ENCODE peak calls at places on chromosomes 11 and 22, in eight cellular contexts. One of them, this sample, is unnamed.

GRCh38 chr22:20111045-20111688 is 4.7 kb upstream of the RANBP1 start:
- DNase-seq in transverse colon: no peak
- DNase-seq in K562: peak
- DNase-seq in sigmoid colon: no peak
- DNase-seq in stomach: no peak
- DNase-seq in esophagus muscularis mucosa: no peak
- DNase-seq in suprapubic skin: no peak
- DNase-seq in A549: peak
- DNase-seq in this sample: no peak

GRCh38 chr11:3807856-3808845 is at the start of gene PGAP2:
- DNase-seq in transverse colon: peak
- DNase-seq in A549: peak
- DNase-seq in sigmoid colon: peak
- DNase-seq in K562: peak
- DNase-seq in stomach: peak
- DNase-seq in esophagus muscularis mucosa: no peak
- DNase-seq in suprapubic skin: peak
- DNase-seq in this sample: peak

GRCh38 chr11:115422013-115422697 is 82.1 kb downstream of the CADM1 start:
- DNase-seq in suprapubic skin: no peak
- DNase-seq in esophagus muscularis mucosa: no peak
- DNase-seq in A549: no peak
- DNase-seq in transverse colon: no peak
- DNase-seq in K562: no peak
- DNase-seq in sigmoid colon: no peak
- DNase-seq in stomach: no peak
- DNase-seq in this sample: no peak

GRCh38 chr11:66119348-66120133 is 49.5 kb downstream of the PACS1 start:
- DNase-seq in K562: no peak
- DNase-seq in suprapubic skin: no peak
- DNase-seq in stomach: no peak
- DNase-seq in A549: peak
- DNase-seq in sigmoid colon: no peak
- DNase-seq in transverse colon: no peak
- DNase-seq in esophagus muscularis mucosa: no peak
- DNase-seq in this sample: peak

GRCh38 chr11:36358436-36358835 is 62.3 kb downstream of the PRR5L start:
- DNase-seq in suprapubic skin: no peak
- DNase-seq in A549: no peak
- DNase-seq in stomach: no peak
- DNase-seq in K562: no peak
- DNase-seq in esophagus muscularis mucosa: no peak
- DNase-seq in sigmoid colon: no peak
- DNase-seq in transverse colon: no peak
- DNase-seq in this sample: no peak

GRCh38 chr11:45162064-45162375 is 15.6 kb downstream of the PRDM11 start:
- DNase-seq in sigmoid colon: no peak
- DNase-seq in suprapubic skin: no peak
- DNase-seq in stomach: no peak
- DNase-seq in A549: no peak
- DNase-seq in transverse colon: no peak
- DNase-seq in esophagus muscularis mucosa: no peak
- DNase-seq in K562: no peak
- DNase-seq in this sample: no peak

GRCh38 chr22:27032121-27032761 is 374.9 kb downstream of the MIAT start:
- DNase-seq in K562: no peak
- DNase-seq in transverse colon: no peak
- DNase-seq in A549: no peak
- DNase-seq in suprapubic skin: no peak
- DNase-seq in stomach: no peak
- DNase-seq in esophagus muscularis mucosa: no peak
- DNase-seq in sigmoid colon: peak
- DNase-seq in this sample: peak

GRCh38 chr11:19871531-19871930 is 158.9 kb downstream of the NAV2 start:
- DNase-seq in sigmoid colon: no peak
- DNase-seq in transverse colon: no peak
- DNase-seq in A549: no peak
- DNase-seq in K562: no peak
- DNase-seq in esophagus muscularis mucosa: no peak
- DNase-seq in suprapubic skin: no peak
- DNase-seq in stomach: no peak
- DNase-seq in this sample: no peak

GRCh38 chr22:23357028-23357427 is 176.7 kb downstream of the BCR start:
- DNase-seq in sigmoid colon: no peak
- DNase-seq in stomach: no peak
- DNase-seq in suprapubic skin: no peak
- DNase-seq in A549: no peak
- DNase-seq in K562: no peak
- DNase-seq in transverse colon: no peak
- DNase-seq in esophagus muscularis mucosa: peak
- DNase-seq in this sample: no peak

GRCh38 chr11:44564653-44565007 is 833 bp upstream of the CD82 start:
- DNase-seq in stomach: peak
- DNase-seq in A549: no peak
- DNase-seq in suprapubic skin: peak
- DNase-seq in K562: peak
- DNase-seq in transverse colon: peak
- DNase-seq in esophagus muscularis mucosa: peak
- DNase-seq in sigmoid colon: peak
- DNase-seq in this sample: no peak

GRCh38 chr22:36012332-36012731 is 16.3 kb downstream of the RBFOX2 start:
- DNase-seq in stomach: no peak
- DNase-seq in A549: no peak
- DNase-seq in esophagus muscularis mucosa: no peak
- DNase-seq in sigmoid colon: no peak
- DNase-seq in K562: no peak
- DNase-seq in suprapubic skin: no peak
- DNase-seq in transverse colon: no peak
- DNase-seq in this sample: peak

GRCh38 chr22:38973289-38974169 is 8.6 kb upstream of the APOBEC3B start:
- DNase-seq in K562: peak
- DNase-seq in A549: peak
- DNase-seq in esophagus muscularis mucosa: peak
- DNase-seq in suprapubic skin: no peak
- DNase-seq in transverse colon: peak
- DNase-seq in stomach: peak
- DNase-seq in sigmoid colon: no peak
- DNase-seq in this sample: no peak

GRCh38 chr22:48145738-48146137 is 1383.3 kb downstream of the TBC1D22A start:
- DNase-seq in esophagus muscularis mucosa: no peak
- DNase-seq in sigmoid colon: no peak
- DNase-seq in suprapubic skin: no peak
- DNase-seq in transverse colon: no peak
- DNase-seq in A549: no peak
- DNase-seq in stomach: no peak
- DNase-seq in K562: no peak
- DNase-seq in this sample: no peak

GRCh38 chr11:119460130-119460529 is 37.2 kb upstream of the THY1 start:
- DNase-seq in transverse colon: no peak
- DNase-seq in A549: no peak
- DNase-seq in stomach: no peak
- DNase-seq in esophagus muscularis mucosa: no peak
- DNase-seq in suprapubic skin: no peak
- DNase-seq in K562: no peak
- DNase-seq in sigmoid colon: no peak
- DNase-seq in this sample: no peak

GRCh38 chr11:2096919-2097301 is 42.3 kb downstream of the IGF2 start:
- DNase-seq in esophagus muscularis mucosa: no peak
- DNase-seq in sigmoid colon: peak
- DNase-seq in transverse colon: no peak
- DNase-seq in suprapubic skin: peak
- DNase-seq in stomach: no peak
- DNase-seq in K562: no peak
- DNase-seq in A549: no peak
- DNase-seq in this sample: no peak

GRCh38 chr11:8934735-8935478 is 2.2 kb upstream of the C11orf16 start:
- DNase-seq in esophagus muscularis mucosa: no peak
- DNase-seq in suprapubic skin: no peak
- DNase-seq in stomach: no peak
- DNase-seq in A549: peak
- DNase-seq in sigmoid colon: no peak
- DNase-seq in K562: no peak
- DNase-seq in transverse colon: no peak
- DNase-seq in this sample: no peak

GRCh38 chr11:100550910-100551309 is 136.2 kb upstream of the ARHGAP42 start:
- DNase-seq in K562: no peak
- DNase-seq in suprapubic skin: no peak
- DNase-seq in sigmoid colon: no peak
- DNase-seq in A549: no peak
- DNase-seq in stomach: no peak
- DNase-seq in transverse colon: no peak
- DNase-seq in esophagus muscularis mucosa: no peak
- DNase-seq in this sample: no peak

GRCh38 chr11:68998390-68998911 is 14.6 kb downstream of the MRGPRF start:
- DNase-seq in transverse colon: peak
- DNase-seq in stomach: no peak
- DNase-seq in A549: no peak
- DNase-seq in K562: no peak
- DNase-seq in sigmoid colon: peak
- DNase-seq in esophagus muscularis mucosa: no peak
- DNase-seq in suprapubic skin: peak
- DNase-seq in this sample: peak

GRCh38 chr11:71075116-71075720 is 177.2 kb downstream of the SHANK2 start:
- DNase-seq in suprapubic skin: no peak
- DNase-seq in transverse colon: no peak
- DNase-seq in A549: no peak
- DNase-seq in stomach: no peak
- DNase-seq in sigmoid colon: no peak
- DNase-seq in K562: no peak
- DNase-seq in esophagus muscularis mucosa: no peak
- DNase-seq in this sample: no peak

GRCh38 chr11:44607324-44607962 is 42.0 kb downstream of the CD82 start:
- DNase-seq in sigmoid colon: no peak
- DNase-seq in esophagus muscularis mucosa: no peak
- DNase-seq in suprapubic skin: no peak
- DNase-seq in A549: no peak
- DNase-seq in K562: peak
- DNase-seq in stomach: no peak
- DNase-seq in transverse colon: no peak
- DNase-seq in this sample: no peak

DNA sequence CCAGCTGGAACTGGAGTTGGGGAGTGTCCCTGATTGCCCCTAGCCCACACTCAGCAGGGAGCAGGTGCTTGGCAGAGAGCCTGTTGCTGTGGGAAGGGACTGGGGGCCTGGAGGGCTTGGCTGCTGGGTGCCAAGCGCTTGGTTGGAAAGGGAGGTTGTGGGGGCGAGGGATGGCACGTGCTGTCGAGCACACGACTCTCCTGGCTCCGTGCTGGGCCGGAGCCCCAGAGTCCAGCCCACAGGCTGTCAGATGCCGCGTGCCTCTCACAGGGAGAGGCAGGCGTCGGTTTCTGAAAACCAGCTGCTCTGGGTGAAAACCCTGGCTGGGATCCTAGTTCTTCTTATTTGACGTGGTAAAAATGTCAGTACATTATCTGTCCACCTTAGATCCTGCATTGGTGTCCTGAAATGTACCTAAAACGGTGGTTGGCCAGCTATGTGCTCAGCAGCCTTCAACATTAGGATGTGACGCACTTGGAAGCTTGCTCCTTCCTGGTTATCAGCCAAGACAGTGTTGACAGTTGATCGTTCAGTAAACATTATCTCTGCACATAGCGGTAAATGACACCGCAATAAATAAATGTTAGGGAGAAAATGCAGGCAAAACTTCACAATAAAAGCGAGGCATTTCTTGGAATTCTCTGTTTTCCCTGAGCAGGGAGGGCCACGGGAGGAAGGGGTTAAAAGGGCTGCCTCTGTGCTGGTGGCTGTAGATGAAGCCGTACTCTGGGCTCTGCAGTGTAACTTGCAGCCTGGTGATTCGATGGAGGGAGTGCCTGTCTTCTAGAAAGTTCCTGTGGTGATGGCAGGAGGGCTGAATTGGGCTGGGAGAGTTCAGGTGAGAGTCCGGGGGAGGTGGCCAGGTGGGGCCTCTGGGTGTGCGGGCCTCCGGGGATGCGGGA is 29.2 kb downstream of the GRAMD4 start:
- DNase-seq in transverse colon: no peak
- DNase-seq in esophagus muscularis mucosa: no peak
- DNase-seq in stomach: peak
- DNase-seq in sigmoid colon: no peak
- DNase-seq in K562: peak
- DNase-seq in suprapubic skin: no peak
- DNase-seq in A549: peak
- DNase-seq in this sample: no peak
- TF ChIP-seq POLR2A in transverse colon: no peak
- TF ChIP-seq POLR2A in esophagus muscularis mucosa: no peak
- TF ChIP-seq POLR2A in stomach: no peak
- TF ChIP-seq POLR2A in sigmoid colon: no peak
- TF ChIP-seq POLR2A in K562: no peak
- TF ChIP-seq POLR2A in suprapubic skin: no peak
- TF ChIP-seq POLR2A in A549: no peak
- TF ChIP-seq POLR2A in this sample: no peak

GRCh38 chr22:41094036-41094435 is 1.6 kb downstream of the EP300 start:
- DNase-seq in A549: peak
- DNase-seq in K562: no peak
- DNase-seq in sigmoid colon: no peak
- DNase-seq in esophagus muscularis mucosa: no peak
- DNase-seq in suprapubic skin: no peak
- DNase-seq in stomach: no peak
- DNase-seq in transverse colon: peak
- DNase-seq in this sample: no peak
- H3K27ac ChIP-seq in A549: peak
- H3K27ac ChIP-seq in K562: no peak
- H3K27ac ChIP-seq in sigmoid colon: peak
- H3K27ac ChIP-seq in esophagus muscularis mucosa: peak
- H3K27ac ChIP-seq in suprapubic skin: no peak
- H3K27ac ChIP-seq in stomach: peak
- H3K27ac ChIP-seq in transverse colon: peak
- H3K27ac ChIP-seq in this sample: no peak

GRCh38 chr11:134512791-134513538 is 100.9 kb upstream of the B3GAT1 start:
- DNase-seq in A549: no peak
- DNase-seq in transverse colon: no peak
- DNase-seq in esophagus muscularis mucosa: no peak
- DNase-seq in suprapubic skin: peak
- DNase-seq in sigmoid colon: peak
- DNase-seq in stomach: peak
- DNase-seq in K562: no peak
- DNase-seq in this sample: peak
- TF ChIP-seq EP300 in A549: no peak
- TF ChIP-seq EP300 in transverse colon: no peak
- TF ChIP-seq EP300 in esophagus muscularis mucosa: no peak
- TF ChIP-seq EP300 in suprapubic skin: no peak
- TF ChIP-seq EP300 in sigmoid colon: no peak
- TF ChIP-seq EP300 in stomach: no peak
- TF ChIP-seq EP300 in K562: no peak
- TF ChIP-seq EP300 in this sample: no peak

DNA sequence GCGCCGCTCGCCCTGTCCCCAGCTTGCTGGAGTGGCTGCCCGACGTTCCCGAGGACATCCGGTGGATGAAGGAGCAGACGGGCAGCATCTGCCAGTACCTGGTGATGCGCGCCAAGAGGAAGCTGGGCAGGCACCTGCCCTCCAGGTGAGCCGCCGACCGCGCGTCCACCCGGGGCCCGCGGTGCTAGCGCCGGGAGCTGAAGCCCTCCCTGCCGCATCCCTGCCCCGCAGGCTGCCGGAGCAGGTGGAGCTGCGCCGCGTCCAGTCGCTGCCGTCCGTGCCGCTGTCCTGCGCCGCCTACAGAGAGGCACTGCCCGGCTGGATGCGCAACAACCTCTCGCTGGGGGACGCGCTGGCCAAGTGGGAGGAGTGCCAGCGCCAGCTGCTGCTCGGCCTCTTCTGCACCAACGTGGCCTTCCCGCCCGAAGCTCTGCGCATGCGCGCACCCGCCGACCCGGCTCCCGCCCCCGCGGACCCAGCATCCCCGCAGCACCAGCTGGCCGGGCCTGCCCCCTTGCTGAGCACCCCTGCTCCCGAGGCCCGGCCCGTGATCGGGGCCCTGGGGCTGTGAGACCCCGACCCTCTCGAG is 3.3 kb upstream of the CRACR2B start:
- DNase-seq in transverse colon: peak
- DNase-seq in stomach: peak
- DNase-seq in K562: no peak
- DNase-seq in A549: no peak
- DNase-seq in suprapubic skin: no peak
- DNase-seq in sigmoid colon: no peak
- DNase-seq in esophagus muscularis mucosa: no peak
- DNase-seq in this sample: no peak
- TF ChIP-seq POLR2A in transverse colon: no peak
- TF ChIP-seq POLR2A in stomach: no peak
- TF ChIP-seq POLR2A in K562: no peak
- TF ChIP-seq POLR2A in A549: no peak
- TF ChIP-seq POLR2A in suprapubic skin: no peak
- TF ChIP-seq POLR2A in sigmoid colon: no peak
- TF ChIP-seq POLR2A in esophagus muscularis mucosa: no peak
- TF ChIP-seq POLR2A in this sample: no peak